ENCODE peak calls at places on chromosomes 2 and 18, in four cellular contexts. One of them, this sample, is unnamed.

GRCh38 chr2:173972636-173973035 is 7.5 kb upstream of the SP3 start:
- DNase-seq in H1: no peak
- DNase-seq in K562: no peak
- DNase-seq in hepatocyte: no peak
- DNase-seq in this sample: no peak

GRCh38 chr2:101440127-101440738 is 34.7 kb downstream of the RFX8 start:
- DNase-seq in hepatocyte: no peak
- DNase-seq in K562: peak
- DNase-seq in H1: no peak
- DNase-seq in this sample: peak

GRCh38 chr2:37585982-37586621 is 85.3 kb downstream of the CDC42EP3 start:
- DNase-seq in K562: no peak
- DNase-seq in hepatocyte: peak
- DNase-seq in H1: no peak
- DNase-seq in this sample: peak

GRCh38 chr2:104897515-104898184 is 43.7 kb downstream of the POU3F3 start:
- DNase-seq in K562: no peak
- DNase-seq in hepatocyte: no peak
- DNase-seq in H1: no peak
- DNase-seq in this sample: peak

GRCh38 chr2:11996618-11997017 is 250.2 kb downstream of the LPIN1 start:
- DNase-seq in hepatocyte: no peak
- DNase-seq in H1: no peak
- DNase-seq in K562: no peak
- DNase-seq in this sample: peak

GRCh38 chr18:77974329-77974728 is 724.7 kb downstream of the GALR1 start:
- DNase-seq in H1: no peak
- DNase-seq in hepatocyte: no peak
- DNase-seq in K562: no peak
- DNase-seq in this sample: no peak

GRCh38 chr2:99238599-99238998 is 16.9 kb downstream of the LYG2 start:
- DNase-seq in hepatocyte: no peak
- DNase-seq in K562: peak
- DNase-seq in H1: no peak
- DNase-seq in this sample: no peak

GRCh38 chr2:199988176-199988575 is 32.8 kb downstream of the MAIP1 start:
- DNase-seq in K562: no peak
- DNase-seq in hepatocyte: no peak
- DNase-seq in H1: no peak
- DNase-seq in this sample: peak

GRCh38 chr2:8487461-8487932 is 194.4 kb upstream of the ID2 start:
- DNase-seq in hepatocyte: no peak
- DNase-seq in H1: no peak
- DNase-seq in K562: no peak
- DNase-seq in this sample: no peak

GRCh38 chr2:133120310-133120709 is 448.0 kb downstream of the NCKAP5 start:
- DNase-seq in hepatocyte: no peak
- DNase-seq in H1: no peak
- DNase-seq in K562: no peak
- DNase-seq in this sample: no peak

GRCh38 chr2:96500385-96501066 is 4.6 kb downstream of the NEURL3 start:
- DNase-seq in K562: no peak
- DNase-seq in H1: peak
- DNase-seq in hepatocyte: peak
- DNase-seq in this sample: no peak

GRCh38 chr2:20422679-20423271 is 24.1 kb upstream of the RHOB start:
- DNase-seq in K562: peak
- DNase-seq in H1: peak
- DNase-seq in hepatocyte: no peak
- DNase-seq in this sample: peak

GRCh38 chr2:107412209-107412904 is 414.3 kb upstream of the RGPD4 start:
- DNase-seq in H1: no peak
- DNase-seq in K562: no peak
- DNase-seq in hepatocyte: no peak
- DNase-seq in this sample: peak

GRCh38 chr2:98502556-98503335 is 58.1 kb downstream of the INPP4A start:
- DNase-seq in K562: no peak
- DNase-seq in H1: no peak
- DNase-seq in hepatocyte: no peak
- DNase-seq in this sample: peak

GRCh38 chr2:239296020-239296932 is 104.5 kb downstream of the HDAC4 start:
- DNase-seq in K562: no peak
- DNase-seq in H1: no peak
- DNase-seq in hepatocyte: peak
- DNase-seq in this sample: no peak

GRCh38 chr2:12589802-12590320 is 126.9 kb upstream of the TRIB2 start:
- DNase-seq in hepatocyte: no peak
- DNase-seq in K562: no peak
- DNase-seq in H1: no peak
- DNase-seq in this sample: no peak

GRCh38 chr2:112520234-112520783 is 22.0 kb upstream of the POLR1B start:
- DNase-seq in hepatocyte: no peak
- DNase-seq in K562: peak
- DNase-seq in H1: no peak
- DNase-seq in this sample: no peak

GRCh38 chr2:112519506-112519905 is 22.8 kb upstream of the POLR1B start:
- DNase-seq in hepatocyte: no peak
- DNase-seq in K562: peak
- DNase-seq in H1: no peak
- DNase-seq in this sample: no peak

DNA sequence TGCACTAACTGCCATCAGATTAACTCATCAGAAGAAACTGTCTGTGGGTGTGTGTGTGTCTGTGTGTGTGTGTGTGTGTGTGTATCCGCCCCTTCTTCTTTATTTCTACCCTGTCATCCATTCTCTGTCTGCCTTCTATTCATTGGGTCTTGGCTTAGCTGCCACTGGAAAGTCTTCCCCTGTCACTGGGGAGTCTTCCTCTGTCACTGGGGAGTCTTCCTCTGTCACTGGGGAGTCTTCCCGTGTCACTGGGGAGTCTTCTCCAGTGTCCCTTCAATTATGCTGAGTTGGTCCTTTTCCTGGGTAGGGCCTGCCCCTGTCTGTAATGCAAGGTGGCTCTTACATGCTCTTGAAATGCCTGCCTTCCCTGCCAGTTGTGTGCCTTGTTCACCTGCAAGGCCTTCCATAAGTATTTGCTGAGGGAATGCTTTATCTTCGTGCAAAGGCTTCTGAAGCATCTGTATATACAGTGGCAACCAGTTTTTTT is 18.9 kb upstream of the POLR1B start:
- DNase-seq in H1: no peak
- DNase-seq in K562: no peak
- DNase-seq in hepatocyte: no peak
- DNase-seq in this sample: no peak
- H3K4me3 ChIP-seq in H1: no peak
- H3K4me3 ChIP-seq in K562: no peak
- H3K4me3 ChIP-seq in hepatocyte: no peak
- H3K4me3 ChIP-seq in this sample: no peak

GRCh38 chr2:17166506-17166905 is 351.7 kb downstream of the RAD51AP2 start:
- DNase-seq in H1: no peak
- DNase-seq in hepatocyte: peak
- DNase-seq in K562: no peak
- DNase-seq in this sample: peak

GRCh38 chr2:17163628-17164027 is 354.6 kb downstream of the RAD51AP2 start:
- DNase-seq in K562: no peak
- DNase-seq in H1: no peak
- DNase-seq in hepatocyte: no peak
- DNase-seq in this sample: no peak

GRCh38 chr2:17160594-17160993 is 357.6 kb downstream of the RAD51AP2 start:
- DNase-seq in H1: no peak
- DNase-seq in K562: no peak
- DNase-seq in hepatocyte: no peak
- DNase-seq in this sample: no peak

GRCh38 chr2:17162721-17163120 is 355.5 kb downstream of the RAD51AP2 start:
- DNase-seq in hepatocyte: peak
- DNase-seq in H1: no peak
- DNase-seq in K562: no peak
- DNase-seq in this sample: peak

GRCh38 chr2:17164550-17164949 is 353.7 kb downstream of the RAD51AP2 start:
- DNase-seq in H1: no peak
- DNase-seq in K562: no peak
- DNase-seq in hepatocyte: no peak
- DNase-seq in this sample: peak
- H3K4me3 ChIP-seq in H1: no peak
- H3K4me3 ChIP-seq in K562: no peak
- H3K4me3 ChIP-seq in hepatocyte: no peak
- H3K4me3 ChIP-seq in this sample: no peak

DNA sequence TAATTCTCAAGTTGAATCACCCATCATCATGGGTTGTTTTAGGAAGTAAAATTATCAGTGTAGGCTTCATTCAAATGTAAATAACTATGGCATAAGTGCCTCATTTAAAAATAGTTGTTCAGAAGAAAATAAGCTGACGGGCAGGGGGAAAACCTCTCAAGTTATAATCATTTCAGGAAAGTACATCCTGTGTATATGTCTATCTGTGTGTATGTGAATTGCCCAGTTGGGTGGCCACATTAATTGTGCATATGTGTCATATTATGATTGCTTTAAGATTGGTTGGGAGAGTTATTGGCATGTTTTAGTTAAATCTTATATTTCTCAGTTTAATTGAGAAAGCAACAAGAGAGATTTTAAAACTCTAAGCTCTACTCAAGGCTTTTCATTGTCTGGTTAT is 282.8 kb upstream of the VWC2L start:
- DNase-seq in H1: no peak
- DNase-seq in K562: no peak
- DNase-seq in hepatocyte: no peak
- DNase-seq in this sample: no peak
- H3K4me3 ChIP-seq in H1: peak
- H3K4me3 ChIP-seq in K562: no peak
- H3K4me3 ChIP-seq in hepatocyte: no peak
- H3K4me3 ChIP-seq in this sample: no peak

DNA sequence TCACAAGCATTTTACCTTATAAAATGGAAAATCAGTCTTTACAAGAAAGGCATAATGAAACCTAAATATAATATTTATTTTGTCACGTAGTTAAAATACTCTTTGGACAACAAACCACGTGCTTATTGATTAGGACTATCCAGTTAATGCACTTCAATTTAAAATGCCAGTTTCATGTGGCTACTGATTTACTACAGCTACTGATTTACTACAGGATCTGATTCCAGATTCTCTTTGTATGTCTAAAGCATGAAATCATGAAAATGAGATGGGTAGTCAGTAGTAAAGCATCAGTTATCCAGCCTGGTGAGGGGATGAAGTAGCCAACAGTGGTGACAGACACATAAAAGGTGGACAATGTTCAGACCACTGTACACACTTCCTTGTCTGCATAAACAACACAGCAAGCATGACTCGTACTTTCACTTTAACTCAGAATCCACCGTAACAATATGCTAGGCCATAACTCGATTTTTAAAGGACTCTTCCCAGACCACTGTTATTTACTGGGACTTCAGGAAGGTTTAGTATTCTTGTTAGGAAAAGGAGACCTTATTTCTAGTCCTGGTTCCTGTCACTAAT is 24.9 kb downstream of the ACAA2 start:
- DNase-seq in hepatocyte: no peak
- DNase-seq in H1: no peak
- DNase-seq in K562: no peak
- DNase-seq in this sample: peak
- H3K4me3 ChIP-seq in hepatocyte: no peak
- H3K4me3 ChIP-seq in H1: no peak
- H3K4me3 ChIP-seq in K562: no peak
- H3K4me3 ChIP-seq in this sample: no peak

GRCh38 chr18:5196253-5197031 is 615 bp downstream of the AKAIN1 start:
- DNase-seq in H1: peak
- DNase-seq in hepatocyte: peak
- DNase-seq in K562: no peak
- DNase-seq in this sample: no peak
- H3K4me3 ChIP-seq in H1: peak
- H3K4me3 ChIP-seq in hepatocyte: no peak
- H3K4me3 ChIP-seq in K562: no peak
- H3K4me3 ChIP-seq in this sample: no peak